ENCODE peak calls at places on chromosome 21, in nine cellular contexts. One of them, this sample, is unnamed.

GRCh38 chr21:43762303-43763128 is 13.6 kb downstream of the CSTB start:
- DNase-seq in cerebellum: no peak
- DNase-seq in stimulated activated CD4-positive, alpha-beta T cell treated with anti-CD3 and anti-CD28 coated beads, TNF-alpha, amount 100 ng/mL, for 4 hours: no peak
- DNase-seq in AG20443: no peak
- DNase-seq in ascending aorta: no peak
- DNase-seq in AG04450: no peak
- DNase-seq in upper lobe of right lung: no peak
- DNase-seq in WTC11: no peak
- DNase-seq in bronchial epithelial cell: peak
- DNase-seq in this sample: no peak

GRCh38 chr21:46112731-46113215 is 14.9 kb downstream of the COL6A2 start:
- DNase-seq in ascending aorta: peak
- DNase-seq in stimulated activated CD4-positive, alpha-beta T cell treated with anti-CD3 and anti-CD28 coated beads, TNF-alpha, amount 100 ng/mL, for 4 hours: no peak
- DNase-seq in upper lobe of right lung: peak
- DNase-seq in cerebellum: no peak
- DNase-seq in bronchial epithelial cell: no peak
- DNase-seq in AG04450: no peak
- DNase-seq in AG20443: peak
- DNase-seq in WTC11: no peak
- DNase-seq in this sample: no peak

GRCh38 chr21:17921579-17922530 is 102.7 kb upstream of the C21orf91 start:
- DNase-seq in ascending aorta: no peak
- DNase-seq in WTC11: no peak
- DNase-seq in stimulated activated CD4-positive, alpha-beta T cell treated with anti-CD3 and anti-CD28 coated beads, TNF-alpha, amount 100 ng/mL, for 4 hours: no peak
- DNase-seq in AG20443: peak
- DNase-seq in cerebellum: no peak
- DNase-seq in AG04450: peak
- DNase-seq in bronchial epithelial cell: peak
- DNase-seq in upper lobe of right lung: no peak
- DNase-seq in this sample: no peak

GRCh38 chr21:41171210-41171609 is 3.2 kb downstream of the BACE2 start:
- DNase-seq in bronchial epithelial cell: peak
- DNase-seq in AG04450: no peak
- DNase-seq in AG20443: no peak
- DNase-seq in stimulated activated CD4-positive, alpha-beta T cell treated with anti-CD3 and anti-CD28 coated beads, TNF-alpha, amount 100 ng/mL, for 4 hours: no peak
- DNase-seq in ascending aorta: no peak
- DNase-seq in WTC11: no peak
- DNase-seq in cerebellum: no peak
- DNase-seq in upper lobe of right lung: peak
- DNase-seq in this sample: no peak

GRCh38 chr21:28439852-28440251 is 552.8 kb downstream of the LTN1 start:
- DNase-seq in WTC11: no peak
- DNase-seq in stimulated activated CD4-positive, alpha-beta T cell treated with anti-CD3 and anti-CD28 coated beads, TNF-alpha, amount 100 ng/mL, for 4 hours: no peak
- DNase-seq in AG04450: no peak
- DNase-seq in AG20443: peak
- DNase-seq in ascending aorta: no peak
- DNase-seq in cerebellum: no peak
- DNase-seq in upper lobe of right lung: no peak
- DNase-seq in bronchial epithelial cell: no peak
- DNase-seq in this sample: no peak

GRCh38 chr21:31268090-31268489 is 76.0 kb downstream of the TIAM1 start:
- DNase-seq in cerebellum: no peak
- DNase-seq in stimulated activated CD4-positive, alpha-beta T cell treated with anti-CD3 and anti-CD28 coated beads, TNF-alpha, amount 100 ng/mL, for 4 hours: no peak
- DNase-seq in ascending aorta: no peak
- DNase-seq in upper lobe of right lung: no peak
- DNase-seq in WTC11: no peak
- DNase-seq in AG04450: no peak
- DNase-seq in bronchial epithelial cell: no peak
- DNase-seq in AG20443: no peak
- DNase-seq in this sample: no peak

GRCh38 chr21:43959231-43960041 is 52.7 kb upstream of the TRAPPC10 start:
- DNase-seq in AG04450: no peak
- DNase-seq in cerebellum: peak
- DNase-seq in stimulated activated CD4-positive, alpha-beta T cell treated with anti-CD3 and anti-CD28 coated beads, TNF-alpha, amount 100 ng/mL, for 4 hours: no peak
- DNase-seq in ascending aorta: no peak
- DNase-seq in bronchial epithelial cell: no peak
- DNase-seq in AG20443: no peak
- DNase-seq in WTC11: no peak
- DNase-seq in upper lobe of right lung: no peak
- DNase-seq in this sample: no peak

GRCh38 chr21:15614757-15615156 is 115.0 kb upstream of the USP25 start:
- DNase-seq in ascending aorta: no peak
- DNase-seq in AG04450: no peak
- DNase-seq in WTC11: no peak
- DNase-seq in bronchial epithelial cell: no peak
- DNase-seq in cerebellum: no peak
- DNase-seq in stimulated activated CD4-positive, alpha-beta T cell treated with anti-CD3 and anti-CD28 coated beads, TNF-alpha, amount 100 ng/mL, for 4 hours: no peak
- DNase-seq in upper lobe of right lung: no peak
- DNase-seq in AG20443: no peak
- DNase-seq in this sample: no peak

GRCh38 chr21:21096956-21097355 is 98.7 kb downstream of the NCAM2 start:
- DNase-seq in ascending aorta: no peak
- DNase-seq in upper lobe of right lung: no peak
- DNase-seq in AG04450: no peak
- DNase-seq in stimulated activated CD4-positive, alpha-beta T cell treated with anti-CD3 and anti-CD28 coated beads, TNF-alpha, amount 100 ng/mL, for 4 hours: no peak
- DNase-seq in bronchial epithelial cell: no peak
- DNase-seq in AG20443: no peak
- DNase-seq in WTC11: no peak
- DNase-seq in cerebellum: no peak
- DNase-seq in this sample: peak

GRCh38 chr21:46599251-46599572 is 5.7 kb downstream of the S100B start:
- DNase-seq in AG04450: peak
- DNase-seq in ascending aorta: no peak
- DNase-seq in upper lobe of right lung: no peak
- DNase-seq in bronchial epithelial cell: no peak
- DNase-seq in WTC11: no peak
- DNase-seq in stimulated activated CD4-positive, alpha-beta T cell treated with anti-CD3 and anti-CD28 coated beads, TNF-alpha, amount 100 ng/mL, for 4 hours: no peak
- DNase-seq in AG20443: peak
- DNase-seq in cerebellum: no peak
- DNase-seq in this sample: peak